ENCODE peak calls at places on chromosome 17, in seven cellular contexts. W, J, A, N, Z, M and H are unnamed samples.

GRCh38 chr17:77817953-77818352 is 140.6 kb upstream of the TNRC6C start:
- DNase-seq in M (no peak), Z (no peak), N (no peak), J (no peak), W (no peak), A (no peak), H (no peak)

GRCh38 chr17:27569257-27569722 is 61.7 kb upstream of the LGALS9 start:
- DNase-seq in W (no peak), Z (no peak), J (no peak), M (no peak), N (no peak), A (no peak), H (peak; percentile 39)

GRCh38 chr17:3893003-3893719 is at the start of gene CAMKK1:
- DNase-seq in Z (peak; percentile 93), M (peak; percentile 76), N (peak; percentile 87), W (peak; percentile 18), J (peak; percentile 84), A (peak; percentile 67), H (peak; percentile 90)

GRCh38 chr17:77489898-77490265 is 349.1 kb downstream of the SEC14L1 start:
- DNase-seq in N (no peak), J (no peak), W (no peak), A (no peak), Z (peak; percentile 88), M (no peak), H (no peak)

GRCh38 chr17:40068129-40068581 is 5.4 kb downstream of the THRA start:
- DNase-seq in J (no peak), N (no peak), Z (no peak), A (no peak), W (no peak), M (no peak), H (peak; percentile 53)

GRCh38 chr17:14762736-14763479 is 462.0 kb downstream of the HS3ST3B1 start:
- DNase-seq in A (no peak), J (no peak), N (peak; percentile 5), M (no peak), W (no peak), Z (no peak), H (no peak)

GRCh38 chr17:82775033-82775823 is 23.4 kb downstream of the TBCD start:
- DNase-seq in W (no peak), J (peak; percentile 28), A (no peak), N (peak; percentile 82), M (peak; percentile 61), Z (peak; percentile 75), H (peak; percentile 48)

GRCh38 chr17:37388266-37388665 is 12.5 kb downstream of the C17orf78 start:
- DNase-seq in A (no peak), J (no peak), W (no peak), Z (no peak), M (no peak), N (no peak), H (no peak)

GRCh38 chr17:44983563-44983962 is 15.5 kb upstream of the C1QL1 start:
- DNase-seq in N (no peak), W (no peak), A (no peak), Z (no peak), J (no peak), M (no peak), H (no peak)